ENCODE peak calls at places on chromosomes 4 and X, in five cellular contexts. M is neuronal stem cell, O is H9, E is trophoblast cell, G is H1. F is an unnamed sample.

GRCh38 chrX:39377773-39378172 is 576.5 kb downstream of the MID1IP1 start:
- DNase-seq in M (no peak), E (no peak), O (no peak), G (no peak), F (no peak)

GRCh38 chrX:81412428-81412827 is 210.5 kb downstream of the SH3BGRL start:
- DNase-seq in O (no peak), G (peak), M (no peak), E (no peak), F (no peak)

GRCh38 chrX:73850124-73851013 is 287.4 kb downstream of the CHIC1 start:
- DNase-seq in G (no peak), M (no peak), O (no peak), E (no peak), F (no peak)

GRCh38 chr4:10738826-10739489 is 54.4 kb upstream of the CLNK start:
- DNase-seq in G (no peak), M (no peak), E (no peak), O (no peak), F (peak)

GRCh38 chr4:16196482-16197393 is 29.5 kb downstream of the TAPT1 start:
- DNase-seq in M (peak), G (no peak), O (no peak), E (peak), F (peak)

GRCh38 chr4:150582881-150583286 is 933 bp downstream of the MAB21L2 start:
- DNase-seq in G (no peak), O (peak), M (peak), E (no peak), F (peak)

GRCh38 chrX:34218063-34218462 is 85.9 kb upstream of the FAM47A start:
- DNase-seq in E (no peak), M (no peak), O (no peak), G (no peak), F (no peak)

GRCh38 chr4:113444386-113444785 is 317.2 kb downstream of the CAMK2D start:
- DNase-seq in M (no peak), E (no peak), O (no peak), G (no peak), F (peak)

GRCh38 chr4:73764513-73764912 is 24.1 kb downstream of the CXCL8 start:
- DNase-seq in G (no peak), E (no peak), M (no peak), O (no peak), F (no peak)

GRCh38 chrX:44012484-44013096 is 39.4 kb upstream of the NDP start:
- DNase-seq in G (no peak), M (no peak), O (no peak), E (peak), F (peak)

GRCh38 chr4:94412019-94413017 is 39.4 kb upstream of the PDLIM5 start:
- DNase-seq in E (no peak), M (no peak), G (no peak), O (no peak), F (peak)

GRCh38 chr4:100170986-100171385 is 19.3 kb downstream of the DDIT4L start:
- DNase-seq in M (no peak), O (no peak), G (no peak), E (no peak), F (no peak)

GRCh38 chr4:107044170-107044569 is 8.1 kb upstream of the DKK2 start:
- DNase-seq in E (no peak), M (no peak), G (no peak), O (no peak), F (peak)

GRCh38 chrX:70664726-70665125 is 220.1 kb downstream of the DLG3 start:
- DNase-seq in M (peak), E (no peak), G (no peak), O (no peak), F (peak)

GRCh38 chrX:115968436-115969252 is 201.9 kb upstream of the AGTR2 start:
- DNase-seq in O (peak), E (no peak), M (peak), G (peak), F (peak)

GRCh38 chr4:144399927-144400326 is 246.0 kb upstream of the HHIP start:
- DNase-seq in G (no peak), M (no peak), E (no peak), O (no peak), F (peak)

GRCh38 chr4:146072381-146072780 is 103.1 kb upstream of the LSM6 start:
- DNase-seq in E (no peak), G (no peak), M (no peak), O (no peak), F (peak)

GRCh38 chrX:73944582-73944947 is 359.4 kb upstream of the ZCCHC13 start:
- DNase-seq in E (no peak), G (no peak), O (no peak), M (no peak), F (no peak)

GRCh38 chrX:153642655-153643430 is 4.2 kb upstream of the DUSP9 start:
- DNase-seq in M (no peak), G (no peak), O (peak), E (no peak), F (no peak)

GRCh38 chr4:91958651-91959050 is 345.1 kb upstream of the GRID2 start:
- DNase-seq in O (peak), E (no peak), G (no peak), M (no peak), F (no peak)

GRCh38 chr4:165760182-165760581 is 112.9 kb upstream of the TLL1 start:
- DNase-seq in O (no peak), G (no peak), M (no peak), E (no peak), F (no peak)

GRCh38 chrX:19824603-19825002 is 62.8 kb downstream of the SH3KBP1 start:
- DNase-seq in E (peak), M (no peak), G (no peak), O (no peak), F (no peak)

GRCh38 chrX:3119376-3119775 is 78.1 kb downstream of the ARSF start:
- DNase-seq in O (no peak), G (no peak), E (no peak), M (no peak), F (no peak)

GRCh38 chrX:130416785-130417184 is 15.0 kb downstream of the RBMX2 start:
- DNase-seq in E (no peak), M (no peak), O (no peak), G (no peak), F (no peak)
- H2BK12ac ChIP-seq in E (no peak), M (no peak), O (no peak), G (no peak), F (no peak)

DNA sequence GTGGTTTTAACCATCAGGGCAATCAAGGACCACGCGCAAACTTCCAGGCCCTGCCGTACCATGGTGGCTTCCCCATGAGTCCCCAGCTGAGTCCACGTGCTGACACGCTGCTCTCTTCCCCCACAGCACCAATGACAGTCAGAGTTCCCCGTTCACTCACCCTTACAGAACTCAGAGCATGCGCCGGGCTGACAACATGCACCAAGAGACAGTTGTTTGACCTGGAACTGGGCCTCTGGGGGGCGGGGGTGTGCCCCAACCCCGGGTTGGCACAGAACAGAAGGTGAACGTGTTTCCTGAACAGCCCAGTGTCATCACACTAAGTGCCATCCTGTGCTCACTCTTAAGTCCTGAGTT is 29.4 kb downstream of the IRF2 start:
- DNase-seq in G (no peak), M (no peak), E (no peak), O (no peak), F (no peak)
- H2BK12ac ChIP-seq in G (peak), M (no peak), E (no peak), O (no peak), F (no peak)

GRCh38 chr4:138090145-138090917 is 151.8 kb downstream of the SLC7A11 start:
- DNase-seq in E (peak), M (peak), G (no peak), O (peak), F (peak)

GRCh38 chr4:138088449-138089208 is 153.5 kb downstream of the SLC7A11 start:
- DNase-seq in M (no peak), G (no peak), O (no peak), E (no peak), F (no peak)

GRCh38 chr4:138087181-138087714 is 154.9 kb downstream of the SLC7A11 start:
- DNase-seq in G (no peak), O (no peak), E (no peak), M (no peak), F (no peak)

GRCh38 chr4:138092060-138092459 is 150.1 kb downstream of the SLC7A11 start:
- DNase-seq in G (no peak), O (no peak), M (no peak), E (no peak), F (no peak)

GRCh38 chr4:138090918-138091659 is 151.1 kb downstream of the SLC7A11 start:
- DNase-seq in G (no peak), E (no peak), O (no peak), M (no peak), F (no peak)
- H2BK12ac ChIP-seq in G (no peak), E (no peak), O (no peak), M (no peak), F (no peak)

GRCh38 chrX:68980906-68981616 is 152.2 kb downstream of the EFNB1 start:
- DNase-seq in G (no peak), O (peak), E (no peak), M (no peak), F (no peak)
- H2BK12ac ChIP-seq in G (no peak), O (no peak), E (no peak), M (no peak), F (no peak)

GRCh38 chr4:1556541-1557220 is 127.4 kb downstream of the FAM53A start:
- DNase-seq in M (no peak), E (no peak), G (no peak), O (peak), F (no peak)
- H2BK12ac ChIP-seq in M (peak), E (no peak), G (no peak), O (no peak), F (no peak)

GRCh38 chr4:85864806-85865205 is 389.9 kb downstream of the ARHGAP24 start:
- DNase-seq in M (no peak), E (no peak), O (no peak), G (no peak), F (no peak)

GRCh38 chr4:85860066-85860465 is 385.1 kb downstream of the ARHGAP24 start:
- DNase-seq in E (no peak), O (no peak), G (no peak), M (no peak), F (no peak)

GRCh38 chr4:85865256-85865655 is 390.3 kb downstream of the ARHGAP24 start:
- DNase-seq in G (no peak), E (no peak), M (no peak), O (no peak), F (no peak)

GRCh38 chr4:85861064-85861767 is 386.3 kb downstream of the ARHGAP24 start:
- DNase-seq in G (no peak), E (no peak), O (no peak), M (no peak), F (peak)

DNA sequence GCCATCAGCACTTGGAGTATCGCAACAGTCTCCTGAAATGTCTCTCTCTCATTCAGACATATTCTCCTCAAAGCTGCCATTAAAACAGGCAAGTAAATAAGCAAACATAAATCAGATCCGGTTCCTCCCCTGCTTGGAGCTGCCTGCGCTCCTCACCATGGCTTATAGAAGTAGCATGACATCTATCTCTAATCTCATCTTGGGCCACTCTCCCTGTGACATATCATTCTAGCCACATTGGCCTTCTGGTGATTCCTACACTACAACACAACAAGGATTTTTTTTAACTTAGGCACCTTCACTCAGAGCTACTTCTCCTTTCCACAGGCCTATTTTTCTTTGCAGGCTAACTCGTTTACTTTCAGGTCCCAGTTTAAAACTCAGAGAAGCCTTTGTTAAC is 387.9 kb downstream of the ARHGAP24 start:
- DNase-seq in E (no peak), M (no peak), O (no peak), G (no peak), F (no peak)
- H2BK12ac ChIP-seq in E (no peak), M (no peak), O (no peak), G (no peak), F (no peak)

DNA sequence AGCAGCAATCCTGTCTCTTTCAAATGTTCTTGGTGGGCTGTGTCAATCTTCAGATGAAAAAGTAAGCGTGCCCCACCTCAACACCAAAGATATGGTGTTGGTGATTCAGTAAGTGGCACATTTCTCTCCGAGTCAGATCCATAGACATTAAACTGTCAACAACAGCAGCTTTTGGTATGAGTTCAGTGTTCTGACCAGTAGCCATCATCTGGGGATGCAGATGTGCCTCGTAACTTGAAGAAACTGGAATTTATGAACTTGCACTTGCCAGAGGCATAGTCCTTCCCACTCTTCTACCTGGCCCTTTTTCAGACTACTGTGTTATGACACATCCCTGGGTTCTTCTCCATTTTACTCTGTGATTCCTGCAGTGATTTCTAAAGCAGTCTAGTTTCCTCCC is 39.6 kb downstream of the NUDT6 start:
- DNase-seq in E (no peak), O (no peak), M (no peak), G (no peak), F (no peak)
- H2BK12ac ChIP-seq in E (no peak), O (no peak), M (no peak), G (no peak), F (no peak)

GRCh38 chrX:120357186-120357585 is 4.7 kb upstream of the ATP1B4 start:
- DNase-seq in G (no peak), E (no peak), O (no peak), M (no peak), F (no peak)
- H2BK12ac ChIP-seq in G (no peak), E (no peak), O (no peak), M (no peak), F (no peak)

F was measured in mesenchymal stem cell.